ENCODE peak calls at places on chromosome 19, in six cellular contexts. H is AG04450, R is tibial nerve, Q is psoas muscle, K is brain microvascular endothelial cell, Z is tibial artery. D is an unnamed sample.

GRCh38 chr19:10752237-10752912 is 34.5 kb downstream of the DNM2 start:
- DNase-seq in H (no peak), R (no peak), Q (no peak), K (no peak), Z (no peak), D (no peak)

GRCh38 chr19:58538257-58539168 is 5.4 kb upstream of the TRIM28 start:
- DNase-seq in H (no peak), R (no peak), Q (no peak), K (no peak), Z (no peak), D (no peak)

GRCh38 chr19:7899751-7900352 is 3.8 kb upstream of the MAP2K7 start:
- DNase-seq in H (no peak), R (no peak), Q (no peak), K (no peak), Z (no peak), D (no peak)

GRCh38 chr19:30556230-30556711 is 184.1 kb downstream of the ZNF536 start:
- DNase-seq in H (no peak), R (no peak), Q (no peak), K (no peak), Z (no peak), D (no peak)

GRCh38 chr19:7953576-7953975 is 10.1 kb upstream of the TIMM44 start:
- DNase-seq in H (no peak), R (no peak), Q (no peak), K (no peak), Z (no peak), D (no peak)

GRCh38 chr19:10074153-10074552 is 12.0 kb upstream of the SHFL start:
- DNase-seq in H (no peak), R (no peak), Q (no peak), K (peak), Z (no peak), D (no peak)

GRCh38 chr19:962683-963385 is 21.3 kb upstream of the WDR18 start:
- DNase-seq in H (no peak), R (no peak), Q (no peak), K (no peak), Z (no peak), D (no peak)

GRCh38 chr19:15010497-15011255 is 31.0 kb upstream of the SLC1A6 start:
- DNase-seq in H (no peak), R (no peak), Q (no peak), K (no peak), Z (no peak), D (no peak)

GRCh38 chr19:53871448-53871847 is 3.8 kb downstream of the MYADM start:
- DNase-seq in H (no peak), R (no peak), Q (no peak), K (no peak), Z (no peak), D (no peak)

GRCh38 chr19:55088543-55089265 is 13.0 kb downstream of the EPS8L1 start:
- DNase-seq in H (peak), R (peak), Q (peak), K (peak), Z (peak), D (no peak)

GRCh38 chr19:43618921-43619261 is 538 bp downstream of the ZNF428 start:
- DNase-seq in H (no peak), R (no peak), Q (no peak), K (peak), Z (peak), D (no peak)

GRCh38 chr19:41588497-41589209 is 12.7 kb downstream of the CEACAM21 start:
- DNase-seq in H (no peak), R (no peak), Q (no peak), K (peak), Z (no peak), D (no peak)

GRCh38 chr19:38417544-38418506 is 8.2 kb downstream of the RASGRP4 start:
- DNase-seq in H (no peak), R (no peak), Q (peak), K (no peak), Z (peak), D (peak)
- TF ChIP-seq CTCF in H (no peak), R (no peak), Q (no peak), K (no peak), Z (no peak), D (no peak)

DNA sequence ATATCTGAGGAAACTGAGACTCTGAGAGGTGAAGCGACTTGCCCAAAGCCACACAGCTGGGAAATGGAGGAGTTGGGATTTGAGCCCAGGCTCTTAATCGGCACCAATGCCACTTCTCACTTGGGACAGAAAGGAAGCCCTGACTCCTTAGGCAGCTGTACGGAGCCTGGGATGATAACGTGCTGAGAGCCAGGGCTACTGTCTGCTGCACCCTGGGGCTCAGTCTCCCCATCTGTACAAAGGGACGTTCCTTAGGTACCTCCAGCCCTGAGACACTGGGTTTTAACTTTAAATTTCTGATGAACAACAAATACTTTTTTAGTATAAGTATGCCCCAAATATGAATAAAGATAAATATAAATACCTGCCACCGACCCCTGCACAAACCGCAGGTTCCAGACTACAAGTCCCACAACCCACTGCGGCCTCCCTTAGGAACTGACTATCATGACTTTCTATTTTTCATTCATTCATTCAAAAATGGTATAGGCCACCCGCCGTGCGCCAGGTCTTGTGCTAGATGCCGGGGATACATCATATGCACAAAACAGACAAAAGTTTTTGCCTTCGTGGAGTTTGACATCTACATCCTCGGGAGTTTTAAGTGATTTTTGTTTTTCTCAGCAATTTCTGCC is 766 bp upstream of the NCLN start:
- DNase-seq in H (no peak), R (peak), Q (peak), K (peak), Z (peak), D (peak)
- H3K27ac ChIP-seq in H (peak), R (peak), Q (peak), K (peak), Z (peak), D (peak)

GRCh38 chr19:48646912-48647216 is 877 bp upstream of the CA11 start:
- DNase-seq in H (no peak), R (no peak), Q (no peak), K (no peak), Z (no peak), D (no peak)
- H3K4me3 ChIP-seq in H (no peak), R (no peak), Q (no peak), K (no peak), Z (peak), D (no peak)

GRCh38 chr19:13023666-13024065 is 28.4 kb downstream of the NFIX start:
- DNase-seq in H (no peak), R (no peak), Q (no peak), K (no peak), Z (no peak), D (no peak)

GRCh38 chr19:13024958-13025653 is 29.8 kb downstream of the NFIX start:
- DNase-seq in H (no peak), R (no peak), Q (peak), K (no peak), Z (no peak), D (no peak)

GRCh38 chr19:13024126-13024957 is 29.1 kb downstream of the NFIX start:
- DNase-seq in H (no peak), R (no peak), Q (peak), K (no peak), Z (no peak), D (no peak)

GRCh38 chr19:13022111-13022858 is 27.0 kb downstream of the NFIX start:
- DNase-seq in H (peak), R (no peak), Q (peak), K (peak), Z (peak), D (peak)

GRCh38 chr19:13022859-13023636 is 27.8 kb downstream of the NFIX start:
- DNase-seq in H (peak), R (peak), Q (peak), K (peak), Z (peak), D (peak)
- TF ChIP-seq CTCF in H (no peak), R (peak), Q (no peak), K (no peak), Z (no peak), D (no peak)